ENCODE peak calls at places on chromosomes 3 and 15, in seven cellular contexts. F is GM12878, H is thyroid gland, B is endothelial cell of umbilical vein, D is A549, W is esophagus squamous epithelium, I is H1. Q is an unnamed sample.
A peak's percentile ranks its signal among the peaks of the same experiment; 100 is the strongest.

GRCh38 chr3:15052335-15053242 is 12.5 kb downstream of the MRPS25 start:
- DNase-seq in F (no peak), H (no peak), B (no peak), D (no peak), W (no peak), I (no peak), Q (no peak)

GRCh38 chr15:40582726-40583246 is 11.3 kb upstream of the KNL1 start:
- DNase-seq in F (no peak), H (no peak), B (peak; percentile 10), D (peak; percentile 43), W (no peak), I (no peak), Q (no peak)

GRCh38 chr15:76865548-76865991 is 39.6 kb downstream of the SCAPER start:
- DNase-seq in F (no peak), H (no peak), B (no peak), D (no peak), W (no peak), I (no peak), Q (no peak)

GRCh38 chr3:189368384-189368783 is 196.6 kb downstream of the TPRG1 start:
- DNase-seq in F (no peak), H (no peak), B (no peak), D (no peak), W (no peak), I (no peak), Q (no peak)

GRCh38 chr3:174737966-174738365 is 121.2 kb upstream of the NAALADL2 start:
- DNase-seq in F (no peak), H (no peak), B (no peak), D (no peak), W (no peak), I (no peak), Q (no peak)

GRCh38 chr3:161409069-161409468 is 37.8 kb upstream of the SPTSSB start:
- DNase-seq in F (no peak), H (peak; percentile 3), B (peak; percentile 61), D (peak; percentile 14), W (no peak), I (no peak), Q (peak; percentile 23)

GRCh38 chr3:43055393-43055792 is 50.5 kb downstream of the POMGNT2 start:
- DNase-seq in F (no peak), H (no peak), B (no peak), D (no peak), W (no peak), I (no peak), Q (no peak)

GRCh38 chr3:174397848-174398247 is 461.3 kb upstream of the NAALADL2 start:
- DNase-seq in F (no peak), H (no peak), B (peak; percentile 44), D (no peak), W (no peak), I (no peak), Q (no peak)

GRCh38 chr15:22895465-22896190 is 57.2 kb downstream of the NIPA2 start:
- DNase-seq in F (peak; percentile 1), H (no peak), B (no peak), D (peak; percentile 91), W (no peak), I (no peak), Q (peak; percentile 44)

GRCh38 chr15:87461621-87462020 is 794.9 kb downstream of the NTRK3 start:
- DNase-seq in F (no peak), H (no peak), B (no peak), D (no peak), W (no peak), I (no peak), Q (no peak)

GRCh38 chr3:24496529-24497482 is 2.2 kb upstream of the THRB start:
- DNase-seq in F (no peak), H (peak; percentile 93), B (peak; percentile 46), D (peak; percentile 81), W (no peak), I (peak; percentile 73), Q (peak; percentile 83)

GRCh38 chr15:34353627-34354026 is 10.5 kb downstream of the NUTM1 start:
- DNase-seq in F (no peak), H (no peak), B (no peak), D (no peak), W (no peak), I (no peak), Q (no peak)

GRCh38 chr3:56796202-56796601 is 5.5 kb downstream of the ARHGEF3 start:
- DNase-seq in F (no peak), H (no peak), B (peak; percentile 23), D (no peak), W (no peak), I (no peak), Q (no peak)

GRCh38 chr3:17979248-17979647 is 236.8 kb upstream of the TBC1D5 start:
- DNase-seq in F (no peak), H (no peak), B (no peak), D (no peak), W (no peak), I (no peak), Q (no peak)

GRCh38 chr3:182668541-182668940 is 124.8 kb upstream of the ATP11B start:
- DNase-seq in F (no peak), H (no peak), B (no peak), D (no peak), W (no peak), I (no peak), Q (no peak)

GRCh38 chr3:138203938-138204337 is 16.8 kb downstream of the ARMC8 start:
- DNase-seq in F (no peak), H (peak; percentile 33), B (no peak), D (no peak), W (no peak), I (no peak), Q (no peak)
- H3K27ac ChIP-seq in F (no peak overlapping the region), H (no peak overlapping the region), B (no peak overlapping the region), D (no peak overlapping the region), W (no peak overlapping the region), I (no peak overlapping the region), Q (no peak overlapping the region)

DNA sequence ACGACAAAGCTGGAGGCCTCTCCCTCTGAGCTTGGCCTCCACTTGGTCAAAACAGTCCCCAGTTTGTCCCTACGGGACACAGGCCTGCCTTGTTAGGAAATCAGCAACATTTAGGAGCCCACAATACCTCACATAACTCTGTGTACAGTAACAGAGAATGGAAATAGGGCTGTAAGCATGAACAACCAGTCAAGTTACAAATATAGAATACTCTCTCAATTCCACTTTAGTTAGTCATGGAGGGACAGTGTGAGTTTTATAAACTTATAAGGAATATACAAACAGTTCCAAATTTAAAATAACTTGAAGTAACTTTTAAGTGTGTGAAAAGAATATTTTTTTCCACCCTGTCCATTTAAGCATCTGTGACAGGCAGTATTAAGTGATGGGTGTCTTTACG is 129.4 kb downstream of the PGPEP1L start:
- DNase-seq in F (no peak), H (no peak), B (no peak), D (no peak), W (no peak), I (no peak), Q (no peak)
- H3K4me1 ChIP-seq in F (peaks cover 5% of the 10 kb centered on the region), H (peaks cover 78% of the 10 kb centered on the region), B (peaks cover 2% of the 10 kb centered on the region), D (peaks cover 95% of the 10 kb centered on the region), W (peaks cover 41% of the 10 kb centered on the region), I (peaks cover 6% of the 10 kb centered on the region), Q (peaks cover 87% of the 10 kb centered on the region)

DNA sequence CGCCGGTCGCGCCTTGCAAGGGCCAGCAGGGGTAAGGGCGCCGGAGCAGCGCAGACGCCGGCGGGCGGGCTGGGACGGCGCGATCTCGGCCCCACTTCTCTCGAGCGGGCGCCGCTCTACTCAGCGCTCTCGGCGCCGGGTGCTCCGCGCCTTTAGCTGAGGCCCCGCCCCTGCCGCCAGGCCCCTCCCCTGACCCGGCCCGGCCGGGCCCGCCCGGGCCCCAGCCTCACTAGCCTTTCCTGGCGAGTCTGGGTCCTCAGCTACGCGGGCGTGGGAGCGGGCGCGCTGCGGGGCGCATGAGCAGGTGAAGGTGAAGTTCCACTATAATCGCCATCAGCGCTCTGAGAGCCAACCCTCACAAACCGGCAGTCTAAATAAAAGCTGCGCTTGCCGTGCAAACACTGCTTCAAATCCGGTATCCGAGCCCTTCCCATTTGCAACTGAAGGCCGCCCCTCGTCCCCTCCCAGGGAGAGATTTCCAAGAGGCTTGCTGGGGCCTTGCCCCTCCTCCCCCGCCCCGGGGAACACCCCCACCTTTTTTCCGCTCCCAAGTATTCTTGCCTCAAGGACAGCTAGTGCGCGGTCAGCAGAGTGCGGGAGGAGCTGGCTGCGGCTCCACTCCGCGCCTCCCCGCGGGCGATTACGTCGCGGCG is at the start of gene RPP25:
- DNase-seq in F (no peak), H (peak; percentile 78), B (peak; percentile 76), D (peak; percentile 86), W (no peak), I (peak; percentile 90), Q (peak; percentile 78)
- TF ChIP-seq POLR2A in F (peak; percentile 76), H (peak; percentile 83), B (peak; percentile 80), D (peak; percentile 95), W (no peak), I (peak; percentile 87), Q (peak; percentile 82)

GRCh38 chr3:4988815-4989648 is 9.8 kb downstream of the BHLHE40 start:
- DNase-seq in F (no peak), H (no peak), B (no peak), D (no peak), W (no peak), I (no peak), Q (peak; percentile 80)
- H3K27ac ChIP-seq in F (no peak overlapping the region), H (peak overlapping the region; percentile 93), B (no peak overlapping the region), D (peak overlapping the region; percentile 96), W (peak overlapping the region; percentile 80), I (no peak overlapping the region), Q (peak overlapping the region; percentile 100)

DNA sequence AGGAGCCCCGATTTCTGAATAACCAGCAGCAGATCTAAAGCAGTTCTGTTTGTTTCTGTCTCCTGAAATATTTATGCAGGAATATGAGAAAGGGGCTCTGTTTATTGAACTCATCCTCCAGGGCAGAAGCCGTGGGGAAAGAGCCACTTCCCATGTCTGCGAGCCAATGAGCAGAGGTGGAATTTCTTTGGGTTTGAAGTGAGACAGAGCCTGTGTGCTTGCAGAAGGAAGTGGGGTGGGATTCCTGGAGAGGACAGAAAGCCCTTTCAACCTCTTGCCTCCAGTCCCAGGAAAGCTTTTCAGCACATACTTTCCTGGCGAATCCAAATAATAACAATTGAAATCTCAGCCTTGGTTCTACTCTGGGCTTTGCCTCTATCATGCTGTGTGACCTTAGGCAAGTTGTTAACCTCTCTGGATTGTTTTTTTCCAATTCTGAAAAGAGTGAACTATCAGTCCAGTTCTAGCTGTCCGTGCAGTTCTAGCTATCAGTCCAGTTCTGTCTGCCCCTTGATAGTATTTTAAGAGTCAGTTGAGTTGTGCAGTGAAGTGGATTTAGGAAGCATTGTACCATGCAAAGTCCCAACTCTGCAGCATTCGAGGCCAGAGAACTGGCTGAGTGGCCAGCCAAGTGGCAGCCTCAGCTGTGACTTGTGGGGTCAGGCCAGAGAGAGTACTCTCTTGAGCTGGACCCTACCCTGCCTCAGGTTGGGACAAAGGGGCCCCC is 15.9 kb downstream of the CORO2B start:
- DNase-seq in F (no peak), H (peak; percentile 86), B (no peak), D (no peak), W (no peak), I (no peak), Q (no peak)
- H3K4me1 ChIP-seq in F (no peaks in the 10 kb centered on the region), H (peaks cover 47% of the 10 kb centered on the region), B (no peaks in the 10 kb centered on the region), D (no peaks in the 10 kb centered on the region), W (no peaks in the 10 kb centered on the region), I (peaks cover 28% of the 10 kb centered on the region), Q (peaks cover 42% of the 10 kb centered on the region)